ENCODE peak calls at places on chromosomes 16 and 17, in nine cellular contexts. W is cardiac muscle cell, R is cardiac fibroblast, O is thyroid gland, P is foreskin fibroblast, F is mesendoderm, K is left ventricle myocardium inferior, G is uterus, X is fibroblast of the aortic adventitia. A is an unnamed sample.

GRCh38 chr17:57068222-57068658 is 16.8 kb upstream of the AKAP1 start:
- DNase-seq in W (no peak), F (peak; percentile 43), X (no peak), G (no peak), P (no peak), K (no peak), O (peak; percentile 39), R (no peak), A (no peak)

GRCh38 chr17:62648247-62648953 is 20.9 kb downstream of the MRC2 start:
- DNase-seq in F (no peak), X (peak; percentile 66), K (peak; percentile 33), R (no peak), W (no peak), O (no peak), P (no peak), G (no peak), A (no peak)

GRCh38 chr17:39979865-39980401 is 674 bp upstream of the PSMD3 start:
- DNase-seq in X (no peak), K (no peak), F (peak; percentile 66), W (peak; percentile 44), R (peak; percentile 26), O (no peak), G (no peak), P (no peak), A (no peak)

GRCh38 chr17:47935961-47936360 is 5.4 kb upstream of the PNPO start:
- DNase-seq in G (no peak), W (no peak), P (peak; percentile 59), X (peak; percentile 85), O (no peak), K (no peak), R (peak; percentile 51), F (no peak), A (no peak)

GRCh38 chr17:56891751-56892150 is 22.1 kb downstream of the TRIM25 start:
- DNase-seq in F (peak; percentile 47), W (no peak), K (peak; percentile 23), G (no peak), P (no peak), O (peak; percentile 27), X (no peak), R (peak; percentile 26), A (peak; percentile 54)

GRCh38 chr17:80248894-80249710 is 11.6 kb upstream of the RNF213 start:
- DNase-seq in R (no peak), K (no peak), F (no peak), O (no peak), P (no peak), W (no peak), X (no peak), G (no peak), A (no peak)

GRCh38 chr17:37702605-37703004 is 42.3 kb downstream of the HNF1B start:
- DNase-seq in R (peak; percentile 57), W (no peak), G (no peak), P (peak; percentile 63), X (peak; percentile 75), K (no peak), F (no peak), O (no peak), A (no peak)

GRCh38 chr17:29583324-29584248 is 5.9 kb downstream of the GIT1 start:
- DNase-seq in K (peak; percentile 16), X (no peak), W (no peak), P (no peak), F (no peak), O (no peak), R (no peak), G (peak; percentile 17), A (no peak)

GRCh38 chr16:21159281-21159951 is 942 bp downstream of the LDAF1 start:
- DNase-seq in O (peak; percentile 78), P (no peak), F (peak; percentile 68), K (peak; percentile 38), W (peak; percentile 54), R (peak; percentile 13), X (no peak), G (peak; percentile 31), A (peak; percentile 23)

GRCh38 chr16:73025506-73026131 is 22.3 kb downstream of the ZFHX3 start:
- DNase-seq in K (no peak), W (no peak), O (no peak), P (no peak), R (peak; percentile 36), X (peak; percentile 77), F (no peak), G (peak; percentile 64), A (no peak)

GRCh38 chr16:31460582-31461002 is 1.3 kb downstream of the ARMC5 start:
- DNase-seq in K (no peak), O (no peak), P (peak; percentile 51), R (peak; percentile 75), G (no peak), X (peak; percentile 73), F (peak; percentile 65), W (no peak), A (peak; percentile 37)

GRCh38 chr16:87471278-87472141 is 21.3 kb downstream of the ZCCHC14 start:
- DNase-seq in K (no peak), O (no peak), W (no peak), P (no peak), G (no peak), F (no peak), R (no peak), X (peak; percentile 49), A (no peak)

GRCh38 chr16:70767377-70768204 is 33.4 kb downstream of the VAC14 start:
- DNase-seq in F (no peak), W (no peak), X (peak; percentile 52), P (no peak), O (no peak), R (no peak), G (no peak), K (no peak), A (no peak)

GRCh38 chr16:35533683-35534082 is 2074.3 kb downstream of the TP53TG3F start:
- DNase-seq in F (no peak), O (no peak), R (no peak), K (no peak), G (no peak), P (no peak), W (no peak), X (no peak), A (no peak)

GRCh38 chr16:10519297-10519696 is 61.1 kb downstream of the EMP2 start:
- DNase-seq in W (no peak), F (no peak), R (no peak), X (no peak), G (no peak), K (no peak), O (no peak), P (no peak), A (no peak)

GRCh38 chr17:63966646-63967265 is 6.0 kb downstream of the SCN4A start:
- DNase-seq in G (no peak), F (no peak), K (no peak), R (no peak), X (no peak), P (no peak), O (no peak), W (no peak), A (peak; percentile 70)

DNA sequence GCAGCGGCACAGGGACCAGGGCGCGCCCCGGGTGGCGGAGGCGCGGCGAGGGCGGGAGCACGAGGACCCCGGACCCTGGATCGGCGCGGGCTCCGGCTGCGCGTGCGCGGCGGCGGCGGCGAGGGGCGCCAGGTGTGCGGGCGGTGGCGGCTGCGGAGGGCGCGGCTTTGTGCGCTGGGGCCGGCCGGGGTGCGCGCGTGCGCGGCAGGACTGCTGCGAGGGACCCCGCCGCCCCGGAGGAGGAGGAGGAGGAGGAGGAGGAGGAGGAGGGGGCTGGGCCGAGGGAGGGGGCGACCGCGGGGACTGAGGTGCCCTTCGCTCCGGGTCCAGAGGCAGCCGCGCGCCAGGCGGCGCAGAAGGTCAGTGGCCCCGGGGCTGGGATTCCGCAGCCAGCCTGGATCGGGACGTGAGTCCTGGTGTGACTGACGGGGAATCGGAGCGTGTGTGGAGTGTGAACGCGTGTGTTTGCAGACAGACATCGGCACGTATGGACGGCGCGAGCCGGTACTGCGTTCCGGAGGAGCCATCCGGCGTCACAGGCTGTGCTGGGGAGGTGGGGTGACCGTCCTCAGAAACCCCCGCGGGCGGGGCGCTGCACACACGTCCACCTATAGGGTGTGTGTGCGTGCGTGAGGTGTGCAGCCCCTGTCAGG is 19.5 kb upstream of the RAP1GAP2 start:
- DNase-seq in K (no peak), R (no peak), P (no peak), X (no peak), W (peak; percentile 62), G (no peak), O (no peak), F (peak; percentile 33), A (no peak)
- H3K4me3 ChIP-seq in K (peak overlapping the region; percentile 54), R (no peak overlapping the region), P (no peak overlapping the region), X (no peak overlapping the region), W (peak overlapping the region; percentile 51), G (no peak overlapping the region), O (no peak overlapping the region), F (peak overlapping the region; percentile 44), A (peak overlapping the region; percentile 30)

GRCh38 chr16:1470543-1471251 is 4.1 kb downstream of the CLCN7 start:
- DNase-seq in F (no peak), R (peak; percentile 56), X (no peak), K (no peak), G (no peak), P (peak; percentile 44), O (no peak), W (no peak), A (no peak)
- H3K4me3 ChIP-seq in F (no peak overlapping the region), R (no peak overlapping the region), X (no peak overlapping the region), K (no peak overlapping the region), G (no peak overlapping the region), P (no peak overlapping the region), O (no peak overlapping the region), W (no peak overlapping the region), A (no peak overlapping the region)

DNA sequence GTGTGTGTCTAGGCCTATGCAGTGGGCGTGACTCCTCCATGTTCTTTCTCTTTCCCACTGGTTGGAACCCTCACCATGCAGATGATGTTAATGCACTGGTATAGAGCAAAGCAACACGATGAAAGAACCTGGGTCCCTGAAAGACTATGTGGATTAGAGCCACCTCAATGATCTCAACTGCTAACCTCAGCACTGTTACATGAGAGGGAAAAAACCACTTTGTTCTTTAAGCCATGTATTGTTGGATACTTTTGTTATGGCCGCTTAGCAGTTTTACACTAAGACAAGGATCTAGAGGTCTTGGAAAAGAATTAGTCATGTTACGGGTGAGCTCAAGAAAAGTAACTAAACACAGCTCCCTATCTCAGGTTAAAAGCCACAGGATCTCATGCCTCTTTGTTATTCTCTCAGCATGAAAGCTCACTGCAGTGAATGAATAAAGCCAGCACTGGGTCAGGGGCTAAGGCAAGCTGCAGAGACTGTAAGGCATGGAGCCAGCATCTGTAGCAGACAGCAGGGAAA is 56.6 kb upstream of the RBBP6 start:
- DNase-seq in F (peak; percentile 90), R (no peak), G (no peak), W (no peak), K (no peak), P (no peak), O (no peak), X (no peak), A (no peak)
- H3K4me3 ChIP-seq in F (no peak overlapping the region), R (no peak overlapping the region), G (no peak overlapping the region), W (no peak overlapping the region), K (no peak overlapping the region), P (no peak overlapping the region), O (no peak overlapping the region), X (no peak overlapping the region), A (no peak overlapping the region)

DNA sequence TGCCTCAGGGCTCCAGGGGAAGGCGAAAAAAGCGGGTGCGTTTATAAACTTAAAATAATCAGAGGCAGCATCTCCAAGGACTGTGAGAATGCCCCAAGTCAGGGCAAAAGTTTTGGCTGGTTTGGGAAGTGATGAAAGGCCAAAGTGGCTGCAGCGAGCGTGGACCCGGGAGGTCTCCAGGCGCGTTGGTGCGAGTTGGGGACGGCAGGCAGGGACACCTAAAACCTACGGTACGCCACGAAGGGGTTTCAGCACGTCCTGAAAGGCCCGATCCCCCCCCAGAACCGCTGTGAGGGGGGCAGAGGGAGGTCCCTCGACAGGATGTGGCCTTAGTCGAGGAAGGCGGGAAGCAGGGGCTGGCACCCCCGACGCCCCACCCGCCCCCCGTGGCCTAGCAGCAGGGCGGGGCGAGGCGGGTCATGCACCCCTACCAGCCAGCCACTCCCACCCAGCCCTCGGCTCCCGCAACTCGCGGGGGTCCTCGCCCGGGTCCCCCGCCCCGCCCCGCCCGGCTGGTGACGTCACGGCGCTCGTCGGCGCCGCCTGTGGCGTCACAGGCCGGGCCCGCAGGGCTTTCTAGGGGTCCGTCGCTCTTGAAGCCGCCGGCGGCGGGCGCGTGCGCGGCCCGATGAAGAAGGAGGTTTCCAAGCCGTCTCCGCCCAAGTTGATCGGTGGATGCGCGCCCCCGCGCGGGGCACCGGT is at the start of gene MYCBPAP:
- DNase-seq in X (peak; percentile 59), R (peak; percentile 86), K (peak; percentile 86), G (peak; percentile 87), F (peak; percentile 88), W (peak; percentile 88), P (peak; percentile 83), O (peak; percentile 79), A (peak; percentile 64)
- H3K4me3 ChIP-seq in X (peak within 1 kb of the TSS; percentile 58), R (peak within 1 kb of the TSS; percentile 35), K (peak within 1 kb of the TSS; percentile 76), G (peak within 1 kb of the TSS; percentile 52), F (peak within 1 kb of the TSS; percentile 57), W (peak within 1 kb of the TSS; percentile 39), P (peak within 1 kb of the TSS; percentile 59), O (no peak within 1 kb of the TSS), A (peak within 1 kb of the TSS; percentile 71)